ENCODE peak calls at places on chromosomes 2 and 18, in six cellular contexts. G is mesenchymal stem cell, D is H9, B is IMR-90, K is neuronal stem cell, P is H1. T is an unnamed sample.

GRCh38 chr2:169966449-169966848 is 139.2 kb downstream of the UBR3 start:
- DNase-seq in P (no peak), B (no peak), G (no peak), K (no peak), D (no peak), T (no peak)

GRCh38 chr2:218284106-218284811 is 8.0 kb downstream of the TMBIM1 start:
- DNase-seq in P (no peak), K (no peak), B (peak; percentile 80), G (peak; percentile 88), D (no peak), T (peak; percentile 89)

GRCh38 chr18:74488864-74489263 is 7.3 kb upstream of the CNDP2 start:
- DNase-seq in B (no peak), P (no peak), D (no peak), K (no peak), G (no peak), T (no peak)

GRCh38 chr2:119389615-119390306 is 23.0 kb downstream of the DBI start:
- DNase-seq in B (peak; percentile 45), D (no peak), G (peak; percentile 27), K (no peak), P (no peak), T (no peak)

GRCh38 chr2:68871159-68871764 is at the start of gene BMP10:
- DNase-seq in G (no peak), P (no peak), B (no peak), K (no peak), D (no peak), T (no peak)

GRCh38 chr18:28030458-28030857 is 146.5 kb downstream of the CDH2 start:
- DNase-seq in D (no peak), G (no peak), B (no peak), P (no peak), K (no peak), T (no peak)

GRCh38 chr2:100270381-100271146 is 51.7 kb downstream of the LONRF2 start:
- DNase-seq in B (no peak), P (no peak), K (no peak), G (no peak), D (no peak), T (no peak)

GRCh38 chr18:42274488-42275137 is 319.6 kb downstream of the PIK3C3 start:
- DNase-seq in K (no peak), G (peak; percentile 45), D (peak; percentile 31), B (peak; percentile 10), P (no peak), T (peak; percentile 12)

GRCh38 chr2:218605438-218605837 is 2.3 kb upstream of the PLCD4 start:
- DNase-seq in P (no peak), K (no peak), B (peak; percentile 78), D (no peak), G (no peak), T (no peak)

GRCh38 chr2:101948625-101949150 is 43.1 kb upstream of the IL1R2 start:
- DNase-seq in K (no peak), G (no peak), P (no peak), D (no peak), B (no peak), T (no peak)

GRCh38 chr2:10501980-10502802 is 54.1 kb upstream of the ODC1 start:
- DNase-seq in B (no peak), G (no peak), D (no peak), K (no peak), P (no peak), T (no peak)

GRCh38 chr2:68284896-68285295 is 32.6 kb upstream of the PPP3R1 start:
- DNase-seq in P (no peak), K (no peak), B (peak; percentile 65), G (no peak), D (no peak), T (no peak)

GRCh38 chr18:27400001-27400400 is 214.9 kb upstream of the CHST9 start:
- DNase-seq in K (no peak), G (peak; percentile 1), P (peak; percentile 57), B (no peak), D (peak; percentile 84), T (no peak)

GRCh38 chr2:149038442-149039212 is at the start of gene LYPD6B:
- DNase-seq in G (no peak), D (peak; percentile 68), P (no peak), K (no peak), B (no peak), T (peak; percentile 75)

GRCh38 chr18:8810157-8810556 is 104.8 kb downstream of the MTCL1 start:
- DNase-seq in P (no peak), G (no peak), K (no peak), D (no peak), B (no peak), T (no peak)

GRCh38 chr2:218398437-218399390 is 954 bp upstream of the CTDSP1 start:
- DNase-seq in B (peak; percentile 45), D (peak; percentile 39), G (peak; percentile 84), K (peak; percentile 31), P (no peak), T (peak; percentile 45)

GRCh38 chr2:101843048-101843447 is 145.5 kb downstream of the MAP4K4 start:
- DNase-seq in B (no peak), P (no peak), D (no peak), G (no peak), K (no peak), T (no peak)

GRCh38 chr18:10793730-10794370 is 268.0 kb downstream of the NAPG start:
- DNase-seq in D (no peak), G (no peak), P (no peak), B (peak; percentile 21), K (no peak), T (no peak)

GRCh38 chr18:25351773-25352628 is at the start of gene ZNF521:
- DNase-seq in K (peak; percentile 95), G (peak; percentile 96), B (peak; percentile 92), P (peak; percentile 46), D (peak; percentile 87), T (peak; percentile 51)

GRCh38 chr2:44086639-44087036 is 82.0 kb upstream of the PPM1B start:
- DNase-seq in P (no peak), K (no peak), B (no peak), G (no peak), D (peak; percentile 39), T (no peak)

GRCh38 chr2:20094955-20095354 is 43.5 kb upstream of the LAPTM4A start:
- DNase-seq in B (no peak), D (no peak), P (no peak), G (no peak), K (no peak), T (no peak)

GRCh38 chr2:157460384-157460837 is 16.5 kb upstream of the CYTIP start:
- DNase-seq in P (no peak), B (no peak), G (peak; percentile 66), K (peak; percentile 18), D (no peak), T (peak; percentile 73)

GRCh38 chr2:223865124-223865523 is 27.7 kb upstream of the AP1S3 start:
- DNase-seq in K (no peak), B (no peak), D (no peak), G (no peak), P (no peak), T (peak; percentile 23)

GRCh38 chr2:134842930-134843490 is 4.6 kb downstream of the ACMSD start:
- DNase-seq in K (no peak), B (no peak), D (no peak), G (no peak), P (no peak), T (peak; percentile 40)

GRCh38 chr18:23998811-23999210 is 15.7 kb upstream of the TTC39C start:
- DNase-seq in K (no peak), B (no peak), P (no peak), D (no peak), G (no peak), T (no peak)

GRCh38 chr2:215619022-215619958 is 183.4 kb upstream of the FN1 start:
- DNase-seq in B (peak; percentile 67), K (peak; percentile 41), D (no peak), P (no peak), G (peak; percentile 62), T (peak; percentile 85)
- H2BK120ac ChIP-seq in B (peak overlapping the region; percentile 44), K (no peak overlapping the region), D (no peak overlapping the region), P (no peak overlapping the region), G (no peak overlapping the region), T (peak overlapping the region; percentile 85)

GRCh38 chr2:74959106-74959751 is 786 bp downstream of the POLE4 start:
- DNase-seq in P (no peak), G (no peak), K (no peak), D (no peak), B (no peak), T (no peak)
- H3K4me1 ChIP-seq in P (peaks cover 3% of the 10 kb centered on the region), G (peaks cover 6% of the 10 kb centered on the region), K (no peaks in the 10 kb centered on the region), D (no peaks in the 10 kb centered on the region), B (peaks cover 2% of the 10 kb centered on the region), T (peaks cover 6% of the 10 kb centered on the region)

GRCh38 chr18:44912740-44913478 is 232.2 kb downstream of the SETBP1 start:
- DNase-seq in B (no peak), P (no peak), G (no peak), K (no peak), D (no peak), T (no peak)

GRCh38 chr18:44915661-44916060 is 235.0 kb downstream of the SETBP1 start:
- DNase-seq in P (no peak), K (no peak), D (no peak), G (no peak), B (no peak), T (no peak)

GRCh38 chr18:44911773-44912172 is 231.1 kb downstream of the SETBP1 start:
- DNase-seq in K (no peak), B (no peak), D (no peak), G (no peak), P (no peak), T (no peak)

GRCh38 chr18:44915213-44915612 is 234.5 kb downstream of the SETBP1 start:
- DNase-seq in G (no peak), D (no peak), K (no peak), P (no peak), B (no peak), T (no peak)

DNA sequence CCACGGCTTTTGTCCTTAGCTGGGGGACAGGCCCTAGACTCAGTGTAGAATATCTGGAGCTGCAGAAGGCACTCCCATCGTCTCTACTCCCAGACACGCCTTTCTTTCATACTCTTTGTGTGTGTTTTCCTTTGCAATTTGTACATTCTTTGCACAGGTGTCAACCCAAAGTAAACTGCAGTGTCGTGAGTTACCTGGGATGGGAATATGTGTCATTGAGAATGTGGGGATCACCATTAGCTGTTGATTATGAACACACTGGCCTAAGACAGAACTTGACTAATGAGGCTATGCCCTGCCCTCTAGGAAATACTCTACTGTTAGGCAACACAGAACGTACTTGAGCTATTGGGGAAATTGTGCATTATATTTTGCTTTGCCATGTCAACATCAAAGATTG is 233.3 kb downstream of the SETBP1 start:
- DNase-seq in G (no peak), P (no peak), D (no peak), K (no peak), B (no peak), T (no peak)
- H4K91ac ChIP-seq in G (no peak overlapping the region), P (no peak overlapping the region), D (no peak overlapping the region), K (no peak overlapping the region), B (no peak overlapping the region), T (no peak overlapping the region)

GRCh38 chr18:61605376-61606067 is 272.3 kb downstream of the CDH20 start:
- DNase-seq in K (no peak), B (no peak), G (no peak), D (no peak), P (no peak), T (no peak)

GRCh38 chr18:61608306-61608705 is 275.1 kb downstream of the CDH20 start:
- DNase-seq in K (no peak), G (peak; percentile 43), D (no peak), B (peak; percentile 68), P (no peak), T (no peak)

GRCh38 chr18:61609131-61609530 is 275.9 kb downstream of the CDH20 start:
- DNase-seq in D (no peak), P (no peak), G (no peak), B (peak; percentile 29), K (no peak), T (peak; percentile 55)

GRCh38 chr18:61606759-61607158 is 273.5 kb downstream of the CDH20 start:
- DNase-seq in D (peak; percentile 86), P (peak; percentile 72), K (peak; percentile 2), G (peak; percentile 91), B (peak; percentile 93), T (peak; percentile 44)

GRCh38 chr18:61606068-61606660 is 272.9 kb downstream of the CDH20 start:
- DNase-seq in K (peak; percentile 65), P (no peak), B (peak; percentile 39), D (peak; percentile 64), G (peak; percentile 80), T (peak; percentile 59)
- H2BK120ac ChIP-seq in K (no peak overlapping the region), P (no peak overlapping the region), B (peak overlapping the region; percentile 98), D (no peak overlapping the region), G (peak overlapping the region; percentile 57), T (peak overlapping the region; percentile 13)